ENCODE peak calls at places on chromosome 2, in six cellular contexts. P, W, I, X, H and L are unnamed samples.

GRCh38 chr2:77552956-77553355 is 30.8 kb upstream of the LRRTM4 start:
- DNase-seq in P (peak; percentile 15), W (no peak), I (no peak), X (peak; percentile 32), H (no peak), L (no peak)

GRCh38 chr2:186570587-186570986 is 19.3 kb upstream of the ITGAV start:
- DNase-seq in P (peak; percentile 78), W (no peak), I (no peak), X (no peak), H (peak; percentile 82), L (peak; percentile 60)

GRCh38 chr2:12737226-12738111 is 20.7 kb downstream of the TRIB2 start:
- DNase-seq in P (no peak), W (no peak), I (no peak), X (no peak), H (no peak), L (no peak)

GRCh38 chr2:180463608-180464007 is 456.5 kb upstream of the CWC22 start:
- DNase-seq in P (no peak), W (no peak), I (no peak), X (no peak), H (no peak), L (no peak)

GRCh38 chr2:7377861-7378569 is 460.8 kb downstream of the RNF144A start:
- DNase-seq in P (no peak), W (peak; percentile 33), I (no peak), X (no peak), H (peak; percentile 66), L (no peak)

GRCh38 chr2:146873646-146874259 is 971.1 kb upstream of the ACVR2A start:
- DNase-seq in P (peak; percentile 1), W (no peak), I (no peak), X (no peak), H (no peak), L (no peak)

GRCh38 chr2:149737882-149738281 is 150.3 kb upstream of the MMADHC start:
- DNase-seq in P (no peak), W (no peak), I (no peak), X (no peak), H (no peak), L (no peak)

GRCh38 chr2:79984476-79984875 is 320.1 kb downstream of the LRRTM1 start:
- DNase-seq in P (no peak), W (no peak), I (no peak), X (no peak), H (no peak), L (peak; percentile 55)

GRCh38 chr2:75853441-75853840 is 142.7 kb upstream of the GCFC2 start:
- DNase-seq in P (no peak), W (no peak), I (no peak), X (no peak), H (no peak), L (no peak)

GRCh38 chr2:217092710-217093379 is 233.0 kb upstream of the TNP1 start:
- DNase-seq in P (no peak), W (no peak), I (no peak), X (no peak), H (no peak), L (no peak)

GRCh38 chr2:182379235-182379634 is 47.6 kb downstream of the PDE1A start:
- DNase-seq in P (peak; percentile 52), W (no peak), I (no peak), X (no peak), H (no peak), L (peak; percentile 67)

GRCh38 chr2:126359494-126359893 is 296.5 kb upstream of the GYPC start:
- DNase-seq in P (peak; percentile 26), W (no peak), I (no peak), X (no peak), H (no peak), L (peak; percentile 4)

GRCh38 chr2:18369750-18370149 is 190.7 kb downstream of the RDH14 start:
- DNase-seq in P (no peak), W (no peak), I (no peak), X (no peak), H (no peak), L (peak; percentile 74)

GRCh38 chr2:64404743-64405142 is 49.2 kb upstream of the LGALSL start:
- DNase-seq in P (peak; percentile 69), W (peak; percentile 60), I (no peak), X (peak; percentile 67), H (no peak), L (no peak)

GRCh38 chr2:100730290-100730868 is 89.6 kb upstream of the NPAS2 start:
- DNase-seq in P (peak; percentile 78), W (peak; percentile 72), I (peak; percentile 43), X (no peak), H (peak; percentile 71), L (peak; percentile 77)

GRCh38 chr2:211144078-211144477 is 587.7 kb downstream of the CPS1 start:
- DNase-seq in P (peak; percentile 62), W (no peak), I (no peak), X (no peak), H (no peak), L (peak; percentile 5)

GRCh38 chr2:95670686-95671085 is 78.9 kb downstream of the TRIM43 start:
- DNase-seq in P (no peak), W (no peak), I (no peak), X (no peak), H (peak; percentile 10), L (no peak)

GRCh38 chr2:111707700-111708099 is 176.3 kb downstream of the ANAPC1 start:
- DNase-seq in P (no peak), W (no peak), I (no peak), X (no peak), H (no peak), L (no peak)
- H2AFZ ChIP-seq in P (no peak overlapping the region), W (no peak overlapping the region), I (no peak overlapping the region), X (no peak overlapping the region), H (no peak overlapping the region), L (no peak overlapping the region)

GRCh38 chr2:238493411-238493810 is 66.7 kb downstream of the ASB1 start:
- DNase-seq in P (no peak), W (no peak), I (no peak), X (no peak), H (no peak), L (no peak)

GRCh38 chr2:238496756-238497609 is 70.3 kb downstream of the ASB1 start:
- DNase-seq in P (no peak), W (peak; percentile 16), I (no peak), X (no peak), H (no peak), L (no peak)

GRCh38 chr2:238493880-238494572 is 67.3 kb downstream of the ASB1 start:
- DNase-seq in P (no peak), W (peak; percentile 22), I (no peak), X (no peak), H (no peak), L (no peak)

GRCh38 chr2:238494573-238494961 is 67.8 kb downstream of the ASB1 start:
- DNase-seq in P (no peak), W (peak; percentile 22), I (no peak), X (no peak), H (no peak), L (no peak)

DNA sequence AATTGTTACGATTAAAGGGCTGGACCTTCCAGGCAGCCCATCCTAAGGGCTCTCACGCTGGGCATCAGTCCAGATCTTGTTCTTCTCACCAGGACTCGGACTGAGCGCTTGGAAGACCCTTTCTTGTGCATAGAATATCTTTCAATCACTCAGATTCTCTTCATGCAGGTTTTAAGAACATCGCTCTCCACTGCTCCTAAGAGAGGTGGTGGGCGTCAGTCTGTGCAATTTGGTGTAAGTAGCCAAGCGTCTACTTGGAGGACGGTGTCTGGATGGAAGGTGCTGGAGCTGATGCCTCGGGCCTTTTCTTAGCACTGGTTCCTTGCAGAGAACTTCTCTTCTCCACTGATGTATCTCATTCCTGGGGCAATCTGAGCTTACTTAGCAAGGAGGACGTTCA is 68.7 kb downstream of the ASB1 start:
- DNase-seq in P (no peak), W (no peak), I (no peak), X (no peak), H (no peak), L (no peak)
- H3K14ac ChIP-seq in P (no peak overlapping the region), W (no peak overlapping the region), I (no peak overlapping the region), X (no peak overlapping the region), H (no peak overlapping the region), L (no peak overlapping the region)

GRCh38 chr2:54909006-54909405 is 141.2 kb downstream of the RTN4 start:
- DNase-seq in P (peak; percentile 41), W (no peak), I (no peak), X (no peak), H (peak; percentile 18), L (peak; percentile 69)
- H2AFZ ChIP-seq in P (no peak overlapping the region), W (no peak overlapping the region), I (no peak overlapping the region), X (no peak overlapping the region), H (no peak overlapping the region), L (no peak overlapping the region)

DNA sequence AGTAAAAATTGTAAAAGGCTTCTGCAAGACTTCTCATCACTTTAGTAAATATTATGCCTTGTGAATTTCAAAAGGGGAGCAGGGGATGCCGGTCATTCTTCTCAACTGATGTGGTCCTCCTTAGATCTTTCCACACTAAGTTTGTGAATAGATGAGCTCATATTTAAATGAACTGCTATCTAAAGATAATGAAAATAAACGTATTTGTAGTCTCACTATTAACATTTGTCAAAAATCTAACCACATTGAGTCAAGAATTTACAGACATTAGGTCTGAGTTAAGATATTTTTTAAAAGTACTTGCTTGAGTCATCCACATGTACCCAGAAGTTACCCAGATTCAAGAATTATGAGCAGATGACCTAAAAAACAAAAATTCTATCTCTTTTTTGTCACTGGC is 6.5 kb downstream of the PRPF40A start:
- DNase-seq in P (no peak), W (no peak), I (no peak), X (no peak), H (no peak), L (peak; percentile 86)
- H3K14ac ChIP-seq in P (no peak overlapping the region), W (no peak overlapping the region), I (no peak overlapping the region), X (no peak overlapping the region), H (no peak overlapping the region), L (no peak overlapping the region)

GRCh38 chr2:106065268-106065982 is 128.7 kb downstream of the UXS1 start:
- DNase-seq in P (no peak), W (no peak), I (no peak), X (no peak), H (no peak), L (no peak)
- H2AFZ ChIP-seq in P (peak overlapping the region; percentile 64), W (no peak overlapping the region), I (peak overlapping the region; percentile 71), X (peak overlapping the region; percentile 69), H (no peak overlapping the region), L (peak overlapping the region; percentile 58)

GRCh38 chr2:224110811-224111210 is 71.7 kb upstream of the SERPINE2 start:
- DNase-seq in P (no peak), W (no peak), I (no peak), X (no peak), H (no peak), L (no peak)
- H3K14ac ChIP-seq in P (no peak overlapping the region), W (no peak overlapping the region), I (no peak overlapping the region), X (no peak overlapping the region), H (no peak overlapping the region), L (peak overlapping the region; percentile 77)